ENCODE peak calls at places on chromosome 11, in nine cellular contexts. P, L, N, M, A, D, Z, W and E are unnamed samples.

GRCh38 chr11:66910669-66911068 is 47.5 kb downstream of the PC start:
- DNase-seq in P (no peak), L (no peak), N (no peak), M (no peak), A (no peak), D (no peak), Z (no peak), W (no peak), E (no peak)

GRCh38 chr11:10418259-10418949 is 36.7 kb upstream of the AMPD3 start:
- DNase-seq in P (no peak), L (no peak), N (no peak), M (no peak), A (peak; percentile 47), D (no peak), Z (no peak), W (no peak), E (no peak)

GRCh38 chr11:76783901-76784813 is 1.0 kb downstream of the TSKU start:
- DNase-seq in P (peak; percentile 53), L (no peak), N (peak; percentile 73), M (no peak), A (peak; percentile 86), D (no peak), Z (peak; percentile 78), W (peak; percentile 66), E (no peak)

GRCh38 chr11:44913502-44913901 is 37.2 kb downstream of the TP53I11 start:
- DNase-seq in P (no peak), L (no peak), N (no peak), M (no peak), A (no peak), D (no peak), Z (no peak), W (no peak), E (no peak)

GRCh38 chr11:35235498-35235897 is 96.5 kb downstream of the CD44 start:
- DNase-seq in P (no peak), L (no peak), N (no peak), M (no peak), A (no peak), D (no peak), Z (no peak), W (no peak), E (no peak)

GRCh38 chr11:36034572-36035331 is 90.9 kb downstream of the LDLRAD3 start:
- DNase-seq in P (no peak), L (no peak), N (no peak), M (no peak), A (peak; percentile 84), D (no peak), Z (peak; percentile 91), W (peak; percentile 48), E (no peak)

GRCh38 chr11:134052988-134053945 is 15.6 kb upstream of the JAM3 start:
- DNase-seq in P (no peak), L (no peak), N (no peak), M (no peak), A (no peak), D (no peak), Z (no peak), W (no peak), E (no peak)

GRCh38 chr11:123069878-123070821 is 8.2 kb upstream of the HSPA8 start:
- DNase-seq in P (no peak), L (peak; percentile 80), N (no peak), M (no peak), A (no peak), D (no peak), Z (no peak), W (no peak), E (no peak)

GRCh38 chr11:19953909-19954308 is 206.4 kb downstream of the DBX1 start:
- DNase-seq in P (peak; percentile 51), L (peak; percentile 90), N (no peak), M (no peak), A (peak; percentile 83), D (peak; percentile 48), Z (peak; percentile 72), W (peak; percentile 15), E (no peak)

GRCh38 chr11:10993640-10994039 is 135.8 kb upstream of the ZBED5 start:
- DNase-seq in P (no peak), L (no peak), N (no peak), M (no peak), A (no peak), D (no peak), Z (no peak), W (no peak), E (no peak)

GRCh38 chr11:17405232-17406005 is 17.0 kb upstream of the KCNJ11 start:
- DNase-seq in P (no peak), L (peak; percentile 19), N (peak; percentile 83), M (no peak), A (peak; percentile 54), D (peak; percentile 53), Z (peak; percentile 64), W (no peak), E (peak; percentile 60)

GRCh38 chr11:15288801-15289342 is 174.1 kb downstream of the INSC start:
- DNase-seq in P (no peak), L (no peak), N (no peak), M (no peak), A (no peak), D (no peak), Z (no peak), W (peak; percentile 55), E (no peak)

GRCh38 chr11:2670541-2671100 is 29.2 kb downstream of the KCNQ1OT1 start:
- DNase-seq in P (no peak), L (no peak), N (no peak), M (no peak), A (no peak), D (no peak), Z (no peak), W (no peak), E (no peak)

GRCh38 chr11:90737328-90738050 is 514.6 kb upstream of the CHORDC1 start:
- DNase-seq in P (no peak), L (no peak), N (no peak), M (no peak), A (no peak), D (no peak), Z (no peak), W (no peak), E (no peak)

GRCh38 chr11:47394322-47395224 is 13.8 kb upstream of the SLC39A13 start:
- DNase-seq in P (no peak), L (peak; percentile 91), N (peak; percentile 53), M (peak; percentile 75), A (no peak), D (no peak), Z (no peak), W (no peak), E (no peak)

GRCh38 chr11:61551630-61552029 is 29.2 kb downstream of the SYT7 start:
- DNase-seq in P (no peak), L (no peak), N (no peak), M (no peak), A (no peak), D (peak; percentile 15), Z (no peak), W (no peak), E (peak; percentile 94)

GRCh38 chr11:65116370-65117205 is 913 bp downstream of the ZNHIT2 start:
- DNase-seq in P (no peak), L (peak; percentile 5), N (peak; percentile 54), M (no peak), A (peak; percentile 75), D (no peak), Z (no peak), W (no peak), E (no peak)

GRCh38 chr11:109150603-109151002 is 271.4 kb upstream of the C11orf87 start:
- DNase-seq in P (no peak), L (no peak), N (no peak), M (no peak), A (no peak), D (no peak), Z (no peak), W (no peak), E (no peak)

GRCh38 chr11:93850585-93851018 is at the start of gene VSTM5:
- DNase-seq in P (no peak), L (no peak), N (no peak), M (no peak), A (no peak), D (no peak), Z (no peak), W (no peak), E (no peak)

GRCh38 chr11:29310016-29310415 is 706.8 kb downstream of the KCNA4 start:
- DNase-seq in P (no peak), L (no peak), N (no peak), M (no peak), A (peak; percentile 67), D (no peak), Z (no peak), W (no peak), E (no peak)

GRCh38 chr11:44990665-44991064 is 40.0 kb upstream of the TP53I11 start:
- DNase-seq in P (no peak), L (no peak), N (no peak), M (no peak), A (no peak), D (no peak), Z (no peak), W (no peak), E (no peak)

GRCh38 chr11:114095899-114096298 is 36.4 kb downstream of the ZBTB16 start:
- DNase-seq in P (no peak), L (no peak), N (no peak), M (no peak), A (no peak), D (no peak), Z (no peak), W (no peak), E (no peak)

GRCh38 chr11:118634435-118635236 is 27.2 kb downstream of the PHLDB1 start:
- DNase-seq in P (peak; percentile 87), L (no peak), N (peak; percentile 84), M (no peak), A (no peak), D (no peak), Z (no peak), W (no peak), E (peak; percentile 38)

GRCh38 chr11:10730151-10730550 is 20.9 kb upstream of the CTR9 start:
- DNase-seq in P (no peak), L (peak; percentile 81), N (no peak), M (no peak), A (no peak), D (no peak), Z (no peak), W (no peak), E (no peak)

GRCh38 chr11:77026236-77026635 is 8.0 kb upstream of the B3GNT6 start:
- DNase-seq in P (no peak), L (no peak), N (no peak), M (no peak), A (no peak), D (no peak), Z (no peak), W (no peak), E (no peak)

GRCh38 chr11:28439403-28439802 is 331.2 kb downstream of the METTL15 start:
- DNase-seq in P (no peak), L (no peak), N (no peak), M (no peak), A (no peak), D (no peak), Z (no peak), W (no peak), E (no peak)

GRCh38 chr11:47348859-47349258 is 3.6 kb downstream of the MYBPC3 start:
- DNase-seq in P (peak; percentile 49), L (peak; percentile 71), N (no peak), M (peak; percentile 37), A (peak; percentile 50), D (no peak), Z (peak; percentile 61), W (no peak), E (no peak)

GRCh38 chr11:70159612-70160570 is 43.2 kb upstream of the FADD start:
- DNase-seq in P (no peak), L (no peak), N (peak; percentile 64), M (no peak), A (peak; percentile 68), D (peak; percentile 61), Z (no peak), W (peak; percentile 94), E (no peak)

GRCh38 chr11:113675003-113675471 is 31.1 kb downstream of the TMPRSS5 start:
- DNase-seq in P (no peak), L (peak; percentile 32), N (no peak), M (peak; percentile 20), A (peak; percentile 43), D (no peak), Z (peak; percentile 80), W (peak; percentile 49), E (no peak)

GRCh38 chr11:129035254-129035653 is 92.6 kb upstream of the TP53AIP1 start:
- DNase-seq in P (no peak), L (no peak), N (no peak), M (no peak), A (no peak), D (no peak), Z (no peak), W (no peak), E (no peak)

GRCh38 chr11:68128682-68129327 is 7.6 kb upstream of the CHKA start:
- DNase-seq in P (no peak), L (no peak), N (peak; percentile 77), M (no peak), A (peak; percentile 38), D (no peak), Z (peak; percentile 57), W (no peak), E (no peak)